ENCODE peak calls at places on chromosome 4, in eight cellular contexts. U is glutamatergic neuron, A is epithelial cell of esophagus, W is tibial nerve, D is activated B cell treated with CpG ODN at 0.5 μM for 24 hours, H is BE2C, K is progenitor cell of endocrine pancreas, B is lower lobe of right lung. I is an unnamed sample.

GRCh38 chr4:8251110-8251883 is 18.3 kb upstream of the HTRA3 start:
- DNase-seq in U (no peak), A (no peak), W (no peak), D (no peak), H (no peak), K (no peak), B (no peak), I (no peak)

GRCh38 chr4:91989914-91990313 is 313.9 kb upstream of the GRID2 start:
- DNase-seq in U (no peak), A (no peak), W (no peak), D (no peak), H (no peak), K (no peak), B (no peak), I (no peak)

GRCh38 chr4:86892639-86892965 is 380 bp upstream of the C4orf36 start:
- DNase-seq in U (no peak), A (no peak), W (no peak), D (no peak), H (no peak), K (no peak), B (no peak), I (no peak)

GRCh38 chr4:147682755-147683154 is 1.2 kb downstream of the PRMT9 start:
- DNase-seq in U (no peak), A (no peak), W (no peak), D (no peak), H (no peak), K (no peak), B (no peak), I (no peak)

GRCh38 chr4:139600662-139601061 is 44.6 kb upstream of the SETD7 start:
- DNase-seq in U (no peak), A (no peak), W (no peak), D (no peak), H (no peak), K (no peak), B (no peak), I (no peak)

GRCh38 chr4:12146349-12146748 is 717.7 kb upstream of the HS3ST1 start:
- DNase-seq in U (no peak), A (no peak), W (no peak), D (no peak), H (no peak), K (no peak), B (no peak), I (no peak)

GRCh38 chr4:177339794-177340374 is 30.2 kb downstream of the NEIL3 start:
- DNase-seq in U (no peak), A (peak), W (no peak), D (no peak), H (no peak), K (no peak), B (no peak), I (no peak)

GRCh38 chr4:128244379-128244778 is 43.2 kb downstream of the PGRMC2 start:
- DNase-seq in U (no peak), A (peak), W (no peak), D (no peak), H (no peak), K (no peak), B (no peak), I (no peak)

GRCh38 chr4:33543941-33544450 is 2700.3 kb downstream of the ARAP2 start:
- DNase-seq in U (no peak), A (peak), W (no peak), D (no peak), H (no peak), K (no peak), B (no peak), I (no peak)

GRCh38 chr4:76563804-76564468 is 128.9 kb downstream of the SHROOM3 start:
- DNase-seq in U (no peak), A (no peak), W (no peak), D (no peak), H (no peak), K (no peak), B (no peak), I (no peak)

GRCh38 chr4:123940604-123941003 is 544.0 kb downstream of the SPRY1 start:
- DNase-seq in U (no peak), A (no peak), W (no peak), D (no peak), H (no peak), K (no peak), B (no peak), I (no peak)

GRCh38 chr4:21136231-21136630 is 436.0 kb downstream of the PACRGL start:
- DNase-seq in U (no peak), A (no peak), W (no peak), D (no peak), H (no peak), K (no peak), B (no peak), I (no peak)

GRCh38 chr4:177393236-177393635 is 49.0 kb downstream of the AGA start:
- DNase-seq in U (no peak), A (no peak), W (no peak), D (no peak), H (no peak), K (no peak), B (no peak), I (no peak)

GRCh38 chr4:73661646-73662119 is 41.4 kb upstream of the RASSF6 start:
- DNase-seq in U (no peak), A (peak), W (no peak), D (no peak), H (no peak), K (no peak), B (no peak), I (no peak)

GRCh38 chr4:184203300-184203699 is 14.4 kb downstream of the ENPP6 start:
- DNase-seq in U (no peak), A (no peak), W (no peak), D (no peak), H (no peak), K (no peak), B (no peak), I (no peak)

GRCh38 chr4:153345011-153345981 is 808 bp downstream of the MND1 start:
- DNase-seq in U (peak), A (peak), W (no peak), D (peak), H (peak), K (no peak), B (peak), I (no peak)

GRCh38 chr4:146059153-146059552 is 116.4 kb upstream of the LSM6 start:
- DNase-seq in U (no peak), A (no peak), W (no peak), D (no peak), H (no peak), K (no peak), B (no peak), I (no peak)

GRCh38 chr4:40923326-40924095 is 173.8 kb downstream of the NSUN7 start:
- DNase-seq in U (no peak), A (no peak), W (no peak), D (no peak), H (peak), K (no peak), B (no peak), I (no peak)

GRCh38 chr4:150368667-150369066 is 213.3 kb upstream of the MAB21L2 start:
- DNase-seq in U (no peak), A (no peak), W (no peak), D (no peak), H (no peak), K (no peak), B (no peak), I (no peak)

GRCh38 chr4:3413675-3414420 is 27.9 kb upstream of the HGFAC start:
- DNase-seq in U (peak), A (no peak), W (peak), D (no peak), H (no peak), K (no peak), B (peak), I (no peak)

GRCh38 chr4:95361696-95361965 is 187.1 kb downstream of the UNC5C start:
- DNase-seq in U (no peak), A (no peak), W (no peak), D (no peak), H (no peak), K (no peak), B (no peak), I (no peak)

GRCh38 chr4:95363579-95363965 is 185.2 kb downstream of the UNC5C start:
- DNase-seq in U (no peak), A (no peak), W (no peak), D (no peak), H (no peak), K (no peak), B (no peak), I (no peak)

GRCh38 chr4:95363966-95364365 is 184.8 kb downstream of the UNC5C start:
- DNase-seq in U (no peak), A (peak), W (no peak), D (no peak), H (no peak), K (no peak), B (no peak), I (no peak)

GRCh38 chr4:95362066-95362465 is 186.7 kb downstream of the UNC5C start:
- DNase-seq in U (no peak), A (no peak), W (no peak), D (no peak), H (no peak), K (no peak), B (no peak), I (no peak)

GRCh38 chr4:95362906-95363578 is 185.7 kb downstream of the UNC5C start:
- DNase-seq in U (peak), A (peak), W (no peak), D (no peak), H (peak), K (no peak), B (no peak), I (no peak)
- TF ChIP-seq CTCF in U (no peak), A (peak), W (no peak), D (no peak), H (peak), K (peak), B (no peak), I (no peak)

GRCh38 chr4:6046526-6047129 is 28.4 kb upstream of the C4orf50 start:
- DNase-seq in U (no peak), A (no peak), W (no peak), D (no peak), H (no peak), K (no peak), B (no peak), I (no peak)

GRCh38 chr4:6044276-6044675 is 26.0 kb upstream of the C4orf50 start:
- DNase-seq in U (no peak), A (no peak), W (no peak), D (no peak), H (no peak), K (no peak), B (no peak), I (no peak)

GRCh38 chr4:6043188-6043587 is 25.0 kb upstream of the C4orf50 start:
- DNase-seq in U (no peak), A (no peak), W (no peak), D (no peak), H (no peak), K (no peak), B (no peak), I (no peak)

GRCh38 chr4:6043843-6044242 is 25.6 kb upstream of the C4orf50 start:
- DNase-seq in U (no peak), A (no peak), W (no peak), D (no peak), H (no peak), K (no peak), B (no peak), I (no peak)

DNA sequence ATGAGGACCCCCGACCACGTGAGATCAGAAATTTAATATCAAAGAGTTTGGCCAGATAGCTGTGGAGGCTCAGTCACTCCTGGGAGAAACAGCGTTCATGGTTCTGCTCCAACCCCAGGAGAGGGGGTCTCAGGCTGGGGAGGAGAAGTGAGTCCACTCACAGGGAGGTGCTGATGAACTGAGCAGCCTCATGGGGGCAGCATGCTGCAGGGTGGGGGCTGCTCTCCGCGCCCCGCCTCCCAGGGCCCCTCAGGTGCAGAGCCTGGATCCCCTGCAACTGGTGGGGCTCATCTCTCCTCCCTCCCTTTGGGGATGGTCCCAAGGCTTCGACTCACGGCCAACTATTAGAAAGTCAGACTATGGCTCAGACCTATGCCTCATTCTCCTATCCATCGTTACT is 26.6 kb upstream of the C4orf50 start:
- DNase-seq in U (no peak), A (no peak), W (no peak), D (no peak), H (no peak), K (no peak), B (no peak), I (no peak)
- TF ChIP-seq CTCF in U (no peak), A (no peak), W (no peak), D (no peak), H (peak), K (peak), B (no peak), I (no peak)

DNA sequence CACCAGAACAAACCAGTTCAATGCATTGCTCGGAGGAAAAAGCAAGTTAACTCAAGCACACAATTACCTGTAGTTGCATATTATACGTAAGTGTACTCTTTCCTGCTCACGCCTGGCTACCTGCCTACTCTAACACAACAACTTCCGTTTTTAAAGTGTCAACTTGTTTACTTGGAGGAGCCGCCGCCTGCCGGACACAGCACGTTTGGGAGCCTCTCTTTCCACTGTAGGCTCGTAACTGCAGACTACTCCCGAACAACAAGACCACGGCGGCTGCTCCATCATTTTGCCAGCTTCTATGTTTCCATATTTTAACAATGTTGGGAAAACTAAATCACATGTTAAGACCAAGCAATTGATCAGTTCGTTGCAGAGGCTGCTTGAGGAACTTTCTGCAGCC is 882 bp downstream of the MTNR1A start:
- DNase-seq in U (no peak), A (peak), W (no peak), D (no peak), H (no peak), K (no peak), B (no peak), I (no peak)
- TF ChIP-seq CTCF in U (no peak), A (peak), W (no peak), D (no peak), H (no peak), K (peak), B (no peak), I (no peak)

DNA sequence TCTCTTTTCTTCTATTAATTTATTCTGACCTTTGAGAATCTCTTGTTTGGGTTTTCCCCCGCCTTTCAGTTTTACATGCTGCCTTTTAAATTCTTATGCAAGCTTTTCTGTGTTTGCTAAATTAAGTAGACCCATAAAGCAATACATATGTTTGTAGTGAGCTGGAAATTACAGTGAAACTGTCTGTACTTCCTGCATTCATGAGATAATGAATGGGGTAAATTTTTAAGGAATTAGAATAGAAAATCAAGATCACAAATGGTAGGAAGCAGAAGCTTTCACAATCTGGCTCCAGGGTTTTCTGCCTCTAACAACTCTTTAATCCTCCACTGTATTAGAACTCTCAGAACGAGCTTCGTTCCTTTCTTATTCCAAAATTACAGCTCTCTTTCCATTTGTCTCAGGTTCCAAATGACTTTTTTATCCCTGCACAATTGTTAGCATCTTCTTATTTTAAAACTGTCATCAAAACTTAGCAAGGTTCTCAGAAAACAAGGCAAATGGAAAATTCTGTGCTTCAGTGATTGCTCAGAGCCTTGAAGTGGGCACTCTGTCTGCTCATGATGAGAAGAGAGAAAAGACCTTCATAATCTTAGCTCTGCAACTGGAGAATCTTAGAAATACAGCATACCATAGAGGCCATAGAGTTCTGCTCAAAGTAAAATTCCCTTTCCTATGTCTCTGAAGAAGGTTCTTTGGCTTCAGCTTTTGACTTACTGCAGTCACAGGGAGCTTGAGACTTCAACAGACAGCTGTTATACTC is 108.2 kb downstream of the EGF start:
- DNase-seq in U (no peak), A (no peak), W (no peak), D (no peak), H (no peak), K (no peak), B (no peak), I (no peak)
- TF ChIP-seq CTCF in U (no peak), A (no peak), W (no peak), D (no peak), H (no peak), K (no peak), B (no peak), I (no peak)

GRCh38 chr4:154686838-154687237 is 57.0 kb upstream of the LRAT start:
- DNase-seq in U (no peak), A (peak), W (no peak), D (no peak), H (no peak), K (no peak), B (no peak), I (no peak)
- TF ChIP-seq CTCF in U (peak), A (peak), W (no peak), D (no peak), H (no peak), K (peak), B (no peak), I (peak)